ENCODE peak calls at places on chromosomes 2 and 18, in six cellular contexts. O is astrocyte of the spinal cord, D is AG09309, F is endothelial cell, B is cardiac muscle cell, Q is ovary. K is an unnamed sample.

GRCh38 chr2:240739797-240740196 is 48.1 kb downstream of the AQP12A start:
- DNase-seq in B (no peak), O (no peak), Q (no peak), F (no peak), D (no peak), K (no peak)

GRCh38 chr2:103868394-103868793 is 985.5 kb upstream of the POU3F3 start:
- DNase-seq in D (no peak), O (no peak), Q (no peak), F (no peak), B (no peak), K (no peak)

GRCh38 chr2:120540719-120541552 is 194.7 kb upstream of the GLI2 start:
- DNase-seq in D (no peak), Q (no peak), O (no peak), F (no peak), B (no peak), K (no peak)

GRCh38 chr18:55794288-55795052 is 206.5 kb upstream of the TCF4 start:
- DNase-seq in Q (no peak), F (no peak), B (no peak), D (no peak), O (peak; percentile 46), K (no peak)

GRCh38 chr2:219181531-219181930 is 3.5 kb downstream of the RETREG2 start:
- DNase-seq in D (no peak), B (no peak), F (no peak), O (no peak), Q (peak; percentile 12), K (no peak)

GRCh38 chr18:49030138-49030537 is 79.4 kb upstream of the SMAD7 start:
- DNase-seq in B (no peak), D (no peak), F (no peak), Q (no peak), O (no peak), K (no peak)

GRCh38 chr2:190805126-190805525 is 75.5 kb upstream of the GLS start:
- DNase-seq in B (no peak), Q (no peak), F (no peak), D (no peak), O (no peak), K (no peak)

GRCh38 chr2:69717902-69718301 is 24.0 kb upstream of the ANXA4 start:
- DNase-seq in D (no peak), O (peak; percentile 88), F (no peak), B (no peak), Q (no peak), K (no peak)

GRCh38 chr2:97714084-97714949 is 941 bp downstream of the ZAP70 start:
- DNase-seq in O (no peak), D (no peak), F (no peak), B (no peak), Q (no peak), K (no peak)

GRCh38 chr18:48310353-48310752 is 98.8 kb downstream of the ZBTB7C start:
- DNase-seq in O (no peak), F (no peak), Q (no peak), B (no peak), D (no peak), K (no peak)

GRCh38 chr2:68643011-68643873 is at the start of gene PROKR1:
- DNase-seq in D (no peak), F (peak; percentile 53), Q (no peak), O (peak; percentile 12), B (peak; percentile 69), K (no peak)

GRCh38 chr18:76518543-76519155 is 23.6 kb upstream of the ZNF516 start:
- DNase-seq in F (peak; percentile 58), B (peak; percentile 20), O (peak; percentile 54), D (no peak), Q (peak; percentile 74), K (peak; percentile 61)

GRCh38 chr2:97911922-97912575 is 83.7 kb downstream of the TMEM131 start:
- DNase-seq in B (no peak), O (no peak), Q (no peak), F (no peak), D (no peak), K (no peak)

GRCh38 chr2:225867071-225867470 is 467.6 kb downstream of the NYAP2 start:
- DNase-seq in Q (no peak), D (no peak), F (no peak), O (peak; percentile 6), B (no peak), K (no peak)

DNA sequence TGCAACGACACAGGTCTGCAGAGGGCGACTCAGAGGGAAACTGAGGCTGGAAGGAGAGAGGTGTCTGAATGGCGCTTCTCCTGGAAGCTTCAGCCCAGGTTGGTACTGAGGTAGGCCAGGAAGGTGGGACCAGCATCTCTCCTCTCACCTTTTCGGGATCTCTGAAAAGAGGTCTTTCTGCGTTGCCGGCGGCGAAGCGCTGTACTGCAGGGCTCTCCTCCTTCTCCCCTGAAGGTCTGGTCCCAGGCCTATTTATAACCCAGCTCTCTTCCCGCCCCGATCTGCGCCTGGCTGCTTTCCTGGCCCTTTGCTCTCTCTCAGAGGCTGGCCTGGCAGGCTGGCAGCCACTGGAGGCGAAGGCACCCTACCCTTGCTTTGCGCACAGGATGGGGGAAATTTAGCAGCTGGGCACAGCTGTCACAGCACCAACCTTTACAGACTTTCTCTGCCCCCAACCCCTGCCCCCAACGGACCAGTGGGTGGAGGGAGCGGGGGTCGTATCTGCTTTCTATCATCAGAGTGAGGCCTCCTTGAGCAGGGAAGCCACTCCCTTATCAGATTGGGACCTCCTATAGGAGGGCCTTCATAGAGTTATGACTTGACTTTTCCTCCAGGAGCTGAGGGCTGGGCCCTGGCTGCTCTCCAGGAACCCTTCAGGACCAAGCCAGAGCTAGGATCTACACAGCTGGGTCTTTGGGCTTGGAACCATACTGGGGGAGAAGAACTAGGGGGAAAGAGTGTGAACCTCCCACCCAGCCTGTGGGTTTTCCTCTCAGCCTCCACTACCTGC is 1.1 kb downstream of the DYSF start:
- DNase-seq in Q (no peak), F (no peak), B (peak; percentile 76), O (no peak), D (no peak), K (peak; percentile 67)
- TF ChIP-seq CTCF in Q (no peak), F (no peak), B (no peak), O (no peak), D (no peak), K (peak; percentile 23)

GRCh38 chr2:119011910-119012209 is 69.9 kb downstream of the MARCO start:
- DNase-seq in O (no peak), D (no peak), B (no peak), Q (no peak), F (peak; percentile 0), K (no peak)

GRCh38 chr2:119009110-119009509 is 67.1 kb downstream of the MARCO start:
- DNase-seq in F (peak; percentile 1), B (no peak), O (no peak), Q (no peak), D (no peak), K (no peak)

GRCh38 chr2:119010336-119010735 is 68.3 kb downstream of the MARCO start:
- DNase-seq in F (peak; percentile 1), O (no peak), B (no peak), Q (no peak), D (no peak), K (no peak)

GRCh38 chr2:119012345-119013301 is 70.6 kb downstream of the MARCO start:
- DNase-seq in O (no peak), Q (no peak), D (no peak), F (peak; percentile 2), B (no peak), K (no peak)

DNA sequence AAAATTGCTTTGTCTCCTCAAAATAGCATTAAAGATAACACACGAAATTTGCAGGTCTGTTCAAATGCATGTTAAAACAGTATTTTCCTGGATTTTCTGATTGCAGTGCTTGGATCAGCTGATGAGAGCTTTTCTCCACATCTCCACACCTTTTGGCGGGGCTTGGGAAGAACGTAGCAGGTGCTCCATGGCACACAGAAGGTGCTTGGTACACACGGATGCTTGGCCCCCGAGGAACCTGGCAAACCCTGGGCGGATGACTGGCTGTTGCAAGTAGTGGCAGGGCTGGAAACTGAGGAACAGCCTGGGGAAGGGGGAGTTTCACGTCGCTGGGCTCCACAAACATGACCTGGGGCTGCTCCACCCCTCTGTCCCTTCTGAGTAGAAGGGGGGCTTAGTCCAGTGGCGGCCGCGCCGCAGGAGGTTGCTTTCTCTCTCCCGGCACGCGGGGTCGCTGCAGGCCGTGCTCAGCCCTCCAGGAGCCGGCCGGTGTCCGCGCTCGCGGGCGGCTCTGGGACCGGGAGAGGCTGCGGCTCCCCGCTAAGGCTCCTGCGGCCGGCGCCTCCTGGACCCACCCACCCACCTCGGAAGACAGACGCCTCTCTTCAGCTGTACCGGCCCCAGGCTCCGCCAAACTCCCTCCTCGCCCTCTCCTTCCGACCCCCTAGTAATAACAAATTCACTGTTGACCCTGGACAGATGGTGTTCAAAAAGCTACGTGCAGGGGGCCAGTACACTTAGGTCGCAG is 69.3 kb downstream of the MARCO start:
- DNase-seq in B (peak; percentile 84), O (peak; percentile 19), Q (peak; percentile 46), F (peak; percentile 86), D (no peak), K (peak; percentile 22)
- TF ChIP-seq CTCF in B (peak; percentile 61), O (peak; percentile 50), Q (peak; percentile 64), F (peak; percentile 51), D (peak; percentile 62), K (peak; percentile 33)

GRCh38 chr18:26466026-26466425 is 82.3 kb downstream of the KCTD1 start:
- DNase-seq in Q (no peak), O (no peak), B (no peak), D (no peak), F (no peak), K (no peak)

GRCh38 chr18:26471826-26472225 is 76.5 kb downstream of the KCTD1 start:
- DNase-seq in Q (no peak), B (no peak), F (no peak), D (no peak), O (no peak), K (no peak)

GRCh38 chr18:26470011-26470637 is 78.2 kb downstream of the KCTD1 start:
- DNase-seq in Q (no peak), D (no peak), F (no peak), B (peak; percentile 14), O (peak; percentile 36), K (no peak)

GRCh38 chr18:26471027-26471426 is 77.3 kb downstream of the KCTD1 start:
- DNase-seq in B (peak; percentile 19), D (no peak), O (peak; percentile 69), F (no peak), Q (no peak), K (no peak)

DNA sequence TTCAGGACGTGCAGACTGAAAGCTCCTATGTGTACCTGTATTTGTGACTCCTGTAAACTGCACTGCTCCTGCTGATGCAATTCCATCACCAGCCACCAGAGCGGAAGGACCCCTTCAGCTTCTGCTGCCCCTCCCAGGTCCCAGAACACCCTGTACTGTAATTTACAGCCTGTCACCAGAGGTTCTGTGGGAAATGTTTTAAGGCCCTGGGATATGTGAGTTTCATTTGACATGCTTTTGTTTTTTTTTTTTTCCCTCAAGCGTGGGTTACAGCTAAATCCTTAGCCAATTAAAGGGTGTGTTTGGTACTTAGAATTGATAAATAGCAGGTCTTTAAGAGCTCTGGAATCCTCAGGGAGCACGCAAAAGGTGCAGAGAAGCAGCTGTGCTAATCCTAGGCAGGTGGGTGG is 79.4 kb downstream of the KCTD1 start:
- DNase-seq in O (no peak), Q (no peak), B (peak; percentile 57), D (no peak), F (peak; percentile 55), K (no peak)
- TF ChIP-seq CTCF in O (peak; percentile 61), Q (no peak), B (peak; percentile 53), D (peak; percentile 46), F (peak; percentile 83), K (no peak)

DNA sequence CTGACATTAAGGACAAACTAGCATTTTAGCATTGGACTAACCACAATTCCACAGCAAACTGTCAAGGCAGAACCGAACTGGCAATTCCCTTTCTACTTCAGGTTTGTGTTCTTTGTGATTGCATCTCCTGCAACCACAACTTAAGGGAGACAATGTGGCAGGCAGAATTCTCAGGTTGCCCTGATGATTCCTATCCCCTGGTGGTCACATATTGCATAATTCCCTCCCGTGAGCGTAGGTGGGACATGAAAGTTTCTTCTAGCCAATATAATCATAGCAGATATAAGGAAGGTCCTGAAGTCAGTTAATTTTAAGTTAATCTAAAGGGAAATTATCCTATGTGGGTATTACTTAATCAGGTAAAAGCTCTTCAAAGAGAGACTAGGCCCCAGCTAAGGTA is 45.8 kb upstream of the TNP1 start:
- DNase-seq in O (no peak), F (no peak), Q (no peak), D (no peak), B (no peak), K (no peak)
- TF ChIP-seq CTCF in O (no peak), F (peak; percentile 50), Q (no peak), D (peak; percentile 15), B (no peak), K (no peak)